ENCODE peak calls at places on chromosome 16, in nine cellular contexts. F is ELF-1; V is lung microvascular endothelial cell; B is effector CD4-positive, alpha-beta T cell; A is brain microvascular endothelial cell; N is stimulated activated CD4-positive, alpha-beta T cell treated with anti-CD3 and anti-CD28 coated beads, Interleukin-4, amount 100 ng/mL, for 4 hours; H is effector memory CD8-positive, alpha-beta T cell; X is activated gamma-delta T cell treated with Interleukin-2 at 50 U/mL for 16 hours; U is AG08396. E is an unnamed sample.

GRCh38 chr16:25747160-25747758 is 55.5 kb downstream of the HS3ST4 start:
- DNase-seq in F (peak; percentile 33), V (peak; percentile 18), B (no peak), A (no peak), N (no peak), H (no peak), X (no peak), U (no peak), E (no peak)

GRCh38 chr16:25141648-25142047 is 30.1 kb downstream of the LCMT1 start:
- DNase-seq in F (no peak), V (no peak), B (no peak), A (no peak), N (no peak), H (no peak), X (no peak), U (no peak), E (no peak)

GRCh38 chr16:3292604-3293003 is 9.3 kb downstream of the ZNF263 start:
- DNase-seq in F (no peak), V (no peak), B (no peak), A (no peak), N (no peak), H (no peak), X (no peak), U (peak; percentile 62), E (no peak)

GRCh38 chr16:86118467-86119307 is 219.7 kb downstream of the IRF8 start:
- DNase-seq in F (peak; percentile 33), V (no peak), B (no peak), A (no peak), N (no peak), H (no peak), X (no peak), U (peak; percentile 61), E (no peak)

GRCh38 chr16:46673320-46674013 is 15.5 kb downstream of the VPS35 start:
- DNase-seq in F (peak; percentile 81), V (peak; percentile 70), B (peak; percentile 35), A (peak; percentile 57), N (peak; percentile 27), H (peak; percentile 38), X (peak; percentile 24), U (peak; percentile 71), E (no peak)

GRCh38 chr16:57527027-57527426 is 9.3 kb downstream of the CCDC102A start:
- DNase-seq in F (no peak), V (no peak), B (no peak), A (no peak), N (no peak), H (no peak), X (no peak), U (no peak), E (no peak)

GRCh38 chr16:80931985-80932720 is 74.5 kb downstream of the CMC2 start:
- DNase-seq in F (peak; percentile 67), V (peak; percentile 67), B (no peak), A (peak; percentile 51), N (no peak), H (no peak), X (no peak), U (peak; percentile 72), E (no peak)

GRCh38 chr16:22400899-22401298 is 26.5 kb upstream of the CDR2 start:
- DNase-seq in F (no peak), V (no peak), B (no peak), A (no peak), N (no peak), H (no peak), X (no peak), U (no peak), E (no peak)

GRCh38 chr16:63702981-63703590 is 1418.8 kb downstream of the CDH11 start:
- DNase-seq in F (peak; percentile 8), V (no peak), B (no peak), A (no peak), N (no peak), H (no peak), X (no peak), U (no peak), E (no peak)

GRCh38 chr16:87849419-87850008 is 19.8 kb downstream of the SLC7A5 start:
- DNase-seq in F (no peak), V (no peak), B (no peak), A (no peak), N (no peak), H (no peak), X (no peak), U (no peak), E (no peak)

GRCh38 chr16:23952128-23953041 is 116.6 kb downstream of the PRKCB start:
- DNase-seq in F (peak; percentile 66), V (no peak), B (peak; percentile 15), A (peak; percentile 14), N (peak; percentile 66), H (no peak), X (peak; percentile 30), U (no peak), E (no peak)

GRCh38 chr16:84585472-84585871 is 32.4 kb downstream of the COTL1 start:
- DNase-seq in F (no peak), V (no peak), B (no peak), A (no peak), N (no peak), H (no peak), X (no peak), U (no peak), E (no peak)

GRCh38 chr16:79104567-79104966 is 496.0 kb downstream of the MAF start:
- DNase-seq in F (peak; percentile 34), V (no peak), B (no peak), A (no peak), N (no peak), H (no peak), X (no peak), U (no peak), E (no peak)

GRCh38 chr16:8850279-8850885 is 18.4 kb downstream of the CARHSP1 start:
- DNase-seq in F (peak; percentile 10), V (peak; percentile 95), B (no peak), A (peak; percentile 60), N (no peak), H (no peak), X (no peak), U (peak; percentile 38), E (peak; percentile 76)

GRCh38 chr16:54931757-54932660 is 1.3 kb downstream of the IRX5 start:
- DNase-seq in F (peak; percentile 19), V (no peak), B (no peak), A (no peak), N (no peak), H (no peak), X (no peak), U (no peak), E (no peak)

GRCh38 chr16:1135459-1135825 is 17.5 kb upstream of the CACNA1H start:
- DNase-seq in F (no peak), V (no peak), B (no peak), A (no peak), N (no peak), H (no peak), X (no peak), U (no peak), E (no peak)

GRCh38 chr16:89779231-89779912 is 37.1 kb downstream of the FANCA start:
- DNase-seq in F (no peak), V (no peak), B (no peak), A (no peak), N (no peak), H (no peak), X (no peak), U (no peak), E (no peak)

GRCh38 chr16:89892055-89892630 is 18.8 kb downstream of the TCF25 start:
- DNase-seq in F (no peak), V (no peak), B (no peak), A (no peak), N (no peak), H (no peak), X (no peak), U (no peak), E (no peak)

GRCh38 chr16:1379054-1379862 is 27.5 kb downstream of the GNPTG start:
- DNase-seq in F (peak; percentile 78), V (peak; percentile 82), B (peak; percentile 48), A (peak; percentile 68), N (peak; percentile 69), H (peak; percentile 62), X (peak; percentile 50), U (peak; percentile 94), E (peak; percentile 17)

GRCh38 chr16:30121741-30122620 is 1.0 kb downstream of the MAPK3 start:
- DNase-seq in F (no peak), V (peak; percentile 77), B (no peak), A (peak; percentile 31), N (no peak), H (no peak), X (no peak), U (peak; percentile 70), E (peak; percentile 32)

GRCh38 chr16:80803341-80804060 is 897 bp downstream of the CDYL2 start:
- DNase-seq in F (no peak), V (peak; percentile 38), B (peak; percentile 11), A (no peak), N (peak; percentile 42), H (peak; percentile 26), X (peak; percentile 40), U (peak; percentile 57), E (no peak)

GRCh38 chr16:29820271-29820701 is at the start of gene MVP:
- DNase-seq in F (no peak), V (peak; percentile 48), B (no peak), A (peak; percentile 32), N (peak; percentile 45), H (peak; percentile 12), X (peak; percentile 31), U (peak; percentile 78), E (no peak)

GRCh38 chr16:75550211-75550662 is 5.8 kb downstream of the TMEM231 start:
- DNase-seq in F (peak; percentile 84), V (peak; percentile 91), B (no peak), A (peak; percentile 63), N (no peak), H (no peak), X (no peak), U (peak; percentile 49), E (peak; percentile 79)

GRCh38 chr16:66486773-66487579 is 59.9 kb downstream of the BEAN1 start:
- DNase-seq in F (peak; percentile 28), V (peak; percentile 72), B (no peak), A (peak; percentile 60), N (no peak), H (no peak), X (no peak), U (peak; percentile 62), E (peak; percentile 40)

GRCh38 chr16:55664786-55665407 is 9.1 kb downstream of the SLC6A2 start:
- DNase-seq in F (no peak), V (no peak), B (no peak), A (no peak), N (no peak), H (no peak), X (no peak), U (no peak), E (no peak)

GRCh38 chr16:87086575-87086974 is 230.6 kb downstream of the C16orf95 start:
- DNase-seq in F (no peak), V (no peak), B (no peak), A (peak; percentile 56), N (no peak), H (no peak), X (no peak), U (peak; percentile 29), E (no peak)

GRCh38 chr16:69048328-69049120 is 56.9 kb upstream of the HAS3 start:
- DNase-seq in F (no peak), V (no peak), B (no peak), A (no peak), N (no peak), H (no peak), X (no peak), U (no peak), E (no peak)

GRCh38 chr16:54284931-54285413 is 1.6 kb downstream of the IRX3 start:
- DNase-seq in F (peak; percentile 26), V (no peak), B (no peak), A (no peak), N (no peak), H (no peak), X (no peak), U (no peak), E (no peak)

GRCh38 chr16:29848420-29849297 is 14.4 kb downstream of the CDIPT start:
- DNase-seq in F (peak; percentile 70), V (peak; percentile 77), B (peak; percentile 77), A (peak; percentile 34), N (peak; percentile 75), H (peak; percentile 78), X (peak; percentile 81), U (peak; percentile 81), E (peak; percentile 46)

GRCh38 chr16:17784073-17784472 is 313.3 kb upstream of the XYLT1 start:
- DNase-seq in F (peak; percentile 11), V (peak; percentile 17), B (no peak), A (peak; percentile 60), N (no peak), H (no peak), X (no peak), U (no peak), E (no peak)

GRCh38 chr16:87724490-87725291 is 41.1 kb downstream of the KLHDC4 start:
- DNase-seq in F (no peak), V (no peak), B (no peak), A (no peak), N (no peak), H (peak; percentile 33), X (no peak), U (no peak), E (no peak)

E was measured in pulmonary artery endothelial cell.